ENCODE peak calls at places on chromosomes 1 and 21, in four cellular contexts. L is GM23338, J is HL-60, B is stomach. P is an unnamed sample.
A peak's percentile ranks its signal among the peaks of the same experiment; 100 is the strongest.

GRCh38 chr1:241947355-241947754 is 10.2 kb upstream of the BECN2 start:
- DNase-seq in L (no peak), J (no peak), B (no peak), P (no peak)

GRCh38 chr1:232620356-232620841 is 9.5 kb downstream of the SIPA1L2 start:
- DNase-seq in L (peak; percentile 64), J (no peak), B (no peak), P (peak; percentile 79)

GRCh38 chr21:43926196-43926595 is 61.2 kb downstream of the AGPAT3 start:
- DNase-seq in L (no peak), J (no peak), B (no peak), P (no peak)

GRCh38 chr1:155076371-155076770 is 2.3 kb upstream of the EFNA3 start:
- DNase-seq in L (no peak), J (no peak), B (no peak), P (no peak)

GRCh38 chr1:179129702-179130473 is 48.0 kb downstream of the TOR3A start:
- DNase-seq in L (no peak), J (peak; percentile 15), B (no peak), P (no peak)

GRCh38 chr21:28752131-28752530 is 240.5 kb downstream of the LTN1 start:
- DNase-seq in L (no peak), J (no peak), B (no peak), P (no peak)

GRCh38 chr21:44445413-44445812 is 9.9 kb upstream of the LRRC3 start:
- DNase-seq in L (no peak), J (no peak), B (no peak), P (no peak)

GRCh38 chr1:150703427-150703826 is 6.5 kb upstream of the GOLPH3L start:
- DNase-seq in L (no peak), J (no peak), B (no peak), P (no peak)

GRCh38 chr1:101005871-101006270 is 19.7 kb downstream of the DPH5 start:
- DNase-seq in L (no peak), J (peak; percentile 28), B (no peak), P (no peak)

GRCh38 chr1:24558455-24558854 is 2.6 kb downstream of the NCMAP start:
- DNase-seq in L (no peak), J (no peak), B (no peak), P (no peak)

GRCh38 chr1:170741678-170742077 is 77.7 kb downstream of the PRRX1 start:
- DNase-seq in L (no peak), J (no peak), B (no peak), P (no peak)

GRCh38 chr1:204150702-204151561 is 912 bp downstream of the ETNK2 start:
- DNase-seq in L (peak; percentile 54), J (no peak), B (no peak), P (no peak)

GRCh38 chr1:110383311-110383990 is 7.4 kb downstream of the SLC16A4 start:
- DNase-seq in L (no peak), J (no peak), B (no peak), P (no peak)

GRCh38 chr1:114901739-114902255 is 47.1 kb downstream of the SYCP1 start:
- DNase-seq in L (peak; percentile 42), J (no peak), B (no peak), P (no peak)

GRCh38 chr1:8510041-8510823 is 192.3 kb downstream of the SLC45A1 start:
- DNase-seq in L (no peak), J (no peak), B (no peak), P (no peak)

GRCh38 chr1:243725846-243726245 is 124.2 kb downstream of the AKT3 start:
- DNase-seq in L (no peak), J (no peak), B (no peak), P (no peak)

GRCh38 chr21:25350056-25350455 is 257.2 kb downstream of the MRPL39 start:
- DNase-seq in L (peak; percentile 80), J (no peak), B (no peak), P (no peak)

GRCh38 chr1:67764674-67765073 is 68.6 kb downstream of the GNG12 start:
- DNase-seq in L (no peak), J (no peak), B (no peak), P (no peak)

GRCh38 chr1:23478896-23479790 is 4.8 kb downstream of the ASAP3 start:
- DNase-seq in L (no peak), J (no peak), B (peak; percentile 86), P (no peak)

GRCh38 chr1:19357299-19357698 is 45.2 kb downstream of the SLC66A1 start:
- DNase-seq in L (no peak), J (no peak), B (no peak), P (no peak)

GRCh38 chr1:184567648-184568047 is 180.8 kb downstream of the C1orf21 start:
- DNase-seq in L (no peak), J (no peak), B (no peak), P (no peak)

GRCh38 chr21:15062566-15062965 is 2.2 kb downstream of the NRIP1 start:
- DNase-seq in L (no peak), J (no peak), B (no peak), P (no peak)

GRCh38 chr1:46413596-46413985 is 19.5 kb downstream of the FAAH start:
- DNase-seq in L (peak; percentile 84), J (no peak), B (no peak), P (no peak)

GRCh38 chr1:19456915-19457554 is 28.3 kb downstream of the CAPZB start:
- DNase-seq in L (peak; percentile 67), J (no peak), B (no peak), P (no peak)

GRCh38 chr1:229108598-229109201 is 162.2 kb upstream of the RAB4A start:
- DNase-seq in L (peak; percentile 28), J (no peak), B (peak; percentile 53), P (no peak)
- TF ChIP-seq POLR2AphosphoS5 in L (no peak), J (no peak), B (peak; percentile 28), P (no peak)

DNA sequence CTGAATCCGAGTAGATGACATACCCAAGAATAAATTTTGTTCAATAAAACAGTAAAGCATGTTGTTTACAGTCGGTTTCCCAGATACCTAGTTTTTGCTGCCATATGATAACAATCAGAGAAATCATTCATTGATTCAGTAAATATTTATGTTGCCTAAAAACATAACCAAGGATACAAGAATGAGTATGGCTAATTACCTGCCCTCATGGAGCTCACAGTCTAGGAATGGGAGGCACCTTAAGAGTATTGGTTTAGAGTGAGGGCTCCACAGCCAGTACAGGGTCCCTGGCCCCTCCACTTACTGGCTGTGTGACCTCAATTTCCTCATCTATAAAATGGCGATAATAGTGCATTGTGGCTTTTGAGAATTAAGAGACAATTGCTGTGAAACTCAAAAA is 921 bp downstream of the ATP5PB start:
- DNase-seq in L (no peak), J (no peak), B (no peak), P (no peak)
- H3K4me3 ChIP-seq in L (peak overlapping the region; percentile 71), J (peak overlapping the region; percentile 88), B (peak overlapping the region; percentile 94), P (peak overlapping the region; percentile 99)

GRCh38 chr1:158007180-158007579 is 13.7 kb downstream of the KIRREL1 start:
- DNase-seq in L (peak; percentile 49), J (no peak), B (no peak), P (no peak)

GRCh38 chr1:158008630-158009029 is 15.2 kb downstream of the KIRREL1 start:
- DNase-seq in L (no peak), J (no peak), B (no peak), P (no peak)

GRCh38 chr1:158011714-158012113 is 18.3 kb downstream of the KIRREL1 start:
- DNase-seq in L (no peak), J (no peak), B (no peak), P (no peak)

GRCh38 chr1:158005249-158005648 is 11.8 kb downstream of the KIRREL1 start:
- DNase-seq in L (no peak), J (no peak), B (no peak), P (no peak)

DNA sequence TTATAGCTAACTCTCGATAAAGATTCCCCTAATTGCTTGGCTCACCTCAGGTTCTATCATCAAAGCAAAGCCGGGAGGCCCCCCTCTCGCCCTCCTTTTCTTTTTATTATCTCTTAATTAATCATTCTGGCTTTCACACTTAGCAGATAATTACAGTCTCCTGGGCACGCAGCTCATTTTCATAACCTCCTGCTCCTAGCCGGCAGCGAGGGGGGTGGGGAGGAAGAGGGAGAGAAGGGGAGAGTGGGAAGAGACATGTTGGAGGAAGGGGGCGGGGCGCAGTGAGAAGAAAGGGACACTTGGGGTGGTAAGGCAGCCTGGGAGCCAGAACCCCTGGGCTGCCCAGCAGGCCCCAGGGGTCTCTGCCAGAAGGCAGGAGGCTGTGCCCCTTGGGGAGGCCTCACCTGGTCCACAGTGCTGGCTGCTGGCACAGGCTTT is 14.5 kb downstream of the KIRREL1 start:
- DNase-seq in L (no peak), J (no peak), B (no peak), P (no peak)
- H3K27ac ChIP-seq in L (no peak overlapping the region), J (no peak overlapping the region), B (peak overlapping the region; percentile 89), P (no peak overlapping the region)

GRCh38 chr1:21299007-21299406 is 8.7 kb upstream of the ECE1 start:
- DNase-seq in L (no peak), J (no peak), B (no peak), P (no peak)
- TF ChIP-seq POLR2AphosphoS5 in L (no peak), J (no peak), B (no peak), P (no peak)

GRCh38 chr1:66371233-66372005 is 162.5 kb upstream of the SGIP1 start:
- DNase-seq in L (no peak), J (no peak), B (no peak), P (no peak)

GRCh38 chr1:66374561-66375111 is 159.3 kb upstream of the SGIP1 start:
- DNase-seq in L (no peak), J (no peak), B (no peak), P (no peak)

GRCh38 chr1:66374148-66374547 is 159.8 kb upstream of the SGIP1 start:
- DNase-seq in L (no peak), J (no peak), B (no peak), P (no peak)

GRCh38 chr1:66372522-66373071 is 161.4 kb upstream of the SGIP1 start:
- DNase-seq in L (no peak), J (no peak), B (no peak), P (no peak)

DNA sequence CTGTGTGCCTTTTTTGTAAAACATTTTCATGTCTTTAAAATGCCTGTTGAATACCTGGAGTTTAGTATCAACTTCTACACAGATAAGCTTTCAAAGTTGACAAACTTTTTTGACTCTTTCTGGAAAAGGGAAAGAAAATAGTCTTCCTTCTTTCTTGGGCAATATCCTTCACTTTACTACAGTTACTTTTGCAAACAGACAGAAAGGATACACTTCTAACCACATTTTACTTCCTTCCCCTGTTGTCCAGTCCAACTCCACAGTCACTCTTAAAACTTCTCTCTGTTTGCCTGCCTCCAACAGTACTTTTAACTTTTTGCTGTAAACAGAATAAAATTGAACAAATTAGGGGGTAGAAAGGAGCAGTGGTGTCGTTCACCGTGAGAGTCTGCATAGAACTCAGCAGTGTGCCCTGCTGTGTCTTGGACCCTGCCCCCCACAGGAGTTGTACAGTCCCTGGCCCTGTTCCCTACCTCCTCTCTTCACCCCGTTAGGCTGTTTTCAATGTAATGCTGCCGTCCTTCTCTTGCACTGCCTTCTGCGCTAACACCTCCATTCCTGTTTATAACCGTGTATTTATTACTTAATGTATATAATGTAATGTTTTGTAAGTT is 160.8 kb upstream of the SGIP1 start:
- DNase-seq in L (no peak), J (peak; percentile 83), B (no peak), P (no peak)
- H3K4me3 ChIP-seq in L (no peak overlapping the region), J (no peak overlapping the region), B (no peak overlapping the region), P (no peak overlapping the region)